ENCODE peak calls at places on chromosomes 16 and 17, in nine cellular contexts. B is heart right ventricle, I is colonic mucosa, Q is endothelial cell of umbilical vein, X is foreskin fibroblast, U is IMR-90, K is suprapubic skin, A is lung, Y is HFF-Myc. P is an unnamed sample.

GRCh38 chr17:80187493-80187892 is 17.7 kb downstream of the CARD14 start:
- DNase-seq in Y (no peak), K (peak; percentile 78), A (peak; percentile 51), Q (no peak), B (peak; percentile 72), U (no peak), I (peak; percentile 79), X (no peak), P (peak; percentile 29)

GRCh38 chr17:35709874-35710273 is 21.6 kb upstream of the RASL10B start:
- DNase-seq in B (no peak), Y (no peak), Q (no peak), I (no peak), A (no peak), K (no peak), X (peak; percentile 14), U (peak; percentile 34), P (peak; percentile 79)

GRCh38 chr17:61556224-61557188 is 34.5 kb downstream of the NACA2 start:
- DNase-seq in K (no peak), X (no peak), Y (no peak), Q (no peak), I (no peak), B (no peak), A (no peak), U (peak; percentile 24), P (peak; percentile 16)

GRCh38 chr17:43398724-43399595 is at the start of gene ARL4D:
- DNase-seq in U (peak; percentile 70), I (peak; percentile 92), A (peak; percentile 81), K (peak; percentile 94), Q (peak; percentile 78), B (peak; percentile 92), X (peak; percentile 73), Y (no peak), P (peak; percentile 72)

GRCh38 chr17:28925912-28926365 is 23.1 kb upstream of the DHRS13 start:
- DNase-seq in K (no peak), Q (peak; percentile 88), B (no peak), U (peak; percentile 92), A (no peak), Y (peak; percentile 52), X (peak; percentile 84), I (no peak), P (peak; percentile 89)

GRCh38 chr16:1651509-1652342 is 26.4 kb upstream of the JPT2 start:
- DNase-seq in K (no peak), Q (no peak), Y (no peak), A (no peak), X (no peak), U (peak; percentile 4), B (no peak), I (no peak), P (no peak)

GRCh38 chr17:17032131-17032692 is 10.0 kb upstream of the MPRIP start:
- DNase-seq in A (no peak), U (peak; percentile 89), K (peak; percentile 67), I (peak; percentile 49), Y (no peak), X (peak; percentile 89), B (peak; percentile 73), Q (peak; percentile 61), P (peak; percentile 91)

GRCh38 chr16:75053791-75054555 is 55.1 kb downstream of the ZNRF1 start:
- DNase-seq in Q (peak; percentile 21), K (no peak), A (no peak), U (no peak), B (peak; percentile 71), I (peak; percentile 97), X (no peak), Y (no peak), P (no peak)

GRCh38 chr17:4833941-4834501 is 881 bp downstream of the MINK1 start:
- DNase-seq in K (no peak), B (no peak), U (peak; percentile 80), Y (peak; percentile 19), I (peak; percentile 60), A (no peak), Q (peak; percentile 55), X (peak; percentile 42), P (peak; percentile 61)

GRCh38 chr17:1485311-1485747 is 7.2 kb downstream of the MYO1C start:
- DNase-seq in X (no peak), A (peak; percentile 50), Y (no peak), B (peak; percentile 77), K (peak; percentile 80), U (no peak), I (peak; percentile 61), Q (peak; percentile 26), P (no peak)

GRCh38 chr16:72783716-72784320 is 264.1 kb downstream of the ZFHX3 start:
- DNase-seq in A (no peak), Y (no peak), B (no peak), K (no peak), U (peak; percentile 68), X (peak; percentile 33), Q (no peak), I (no peak), P (peak; percentile 20)

GRCh38 chr17:76461765-76462555 is 5.4 kb upstream of the AANAT start:
- DNase-seq in Y (no peak), I (no peak), X (no peak), K (no peak), Q (no peak), A (no peak), B (no peak), U (no peak), P (peak; percentile 49)

GRCh38 chr17:74759941-74760340 is 11.5 kb downstream of the NHERF1 start:
- DNase-seq in Q (no peak), X (no peak), Y (no peak), A (peak; percentile 57), U (no peak), K (no peak), I (no peak), B (no peak), P (no peak)

GRCh38 chr17:41284546-41284945 is 9.0 kb downstream of the KRTAP9-7 start:
- DNase-seq in B (no peak), I (no peak), A (no peak), Y (peak; percentile 22), K (no peak), U (no peak), X (no peak), Q (peak; percentile 0), P (peak; percentile 55)

GRCh38 chr16:50499254-50499653 is 48.9 kb upstream of the NKD1 start:
- DNase-seq in U (no peak), K (no peak), A (no peak), B (no peak), I (no peak), Y (no peak), X (no peak), Q (no peak), P (no peak)

GRCh38 chr16:21645261-21645721 is 7.1 kb downstream of the IGSF6 start:
- DNase-seq in K (no peak), X (no peak), U (peak; percentile 43), Q (no peak), Y (no peak), I (no peak), A (no peak), B (no peak), P (peak; percentile 25)

GRCh38 chr17:38428150-38428642 is at the start of gene ARHGAP23:
- DNase-seq in X (peak; percentile 78), A (peak; percentile 68), B (peak; percentile 80), I (peak; percentile 33), K (no peak), Y (no peak), Q (peak; percentile 52), U (peak; percentile 72), P (peak; percentile 76)

GRCh38 chr17:19645608-19646250 is 2.8 kb upstream of the ALDH3A2 start:
- DNase-seq in Q (peak; percentile 7), X (no peak), K (no peak), A (no peak), Y (no peak), U (no peak), I (peak; percentile 71), B (peak; percentile 20), P (no peak)

GRCh38 chr16:81723098-81723723 is 55.9 kb upstream of the PLCG2 start:
- DNase-seq in Q (peak; percentile 85), K (no peak), U (peak; percentile 80), Y (no peak), I (peak; percentile 72), X (peak; percentile 64), B (no peak), A (no peak), P (peak; percentile 79)

GRCh38 chr17:83181991-83182619 is 102.7 kb downstream of the METRNL start:
- DNase-seq in A (no peak), Q (no peak), Y (no peak), I (no peak), B (no peak), X (no peak), K (peak; percentile 49), U (no peak), P (no peak)
- TF ChIP-seq CTCF in A (no peak), Q (no peak), Y (no peak), I (no peak), B (no peak), X (no peak), K (no peak), U (no peak), P (no peak)

DNA sequence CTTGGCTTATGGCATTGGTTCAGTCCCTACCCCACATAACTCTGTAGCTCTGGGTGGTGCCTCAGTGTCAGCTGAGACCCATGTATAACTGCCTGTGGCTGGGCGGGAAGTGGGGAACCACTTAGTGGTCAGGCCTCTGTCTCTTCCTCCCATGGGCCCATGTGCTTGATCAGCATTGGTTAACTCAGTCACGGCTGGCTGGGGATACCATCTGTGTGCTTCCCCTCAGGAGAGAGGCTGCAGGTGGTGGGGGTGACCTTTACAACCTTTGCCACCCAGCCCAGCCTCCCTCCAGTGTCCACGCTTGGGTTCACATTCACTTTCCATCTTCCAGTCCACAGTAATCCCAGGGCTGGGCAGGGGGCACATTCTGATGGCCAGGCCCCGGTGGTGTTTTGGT is 10.3 kb upstream of the NFATC3 start:
- DNase-seq in Y (no peak), A (no peak), Q (no peak), I (no peak), K (no peak), B (no peak), X (no peak), U (no peak), P (no peak)
- H3K4me3 ChIP-seq in Y (no peak overlapping the region), A (no peak overlapping the region), Q (no peak overlapping the region), I (no peak overlapping the region), K (no peak overlapping the region), B (no peak overlapping the region), X (no peak overlapping the region), U (no peak overlapping the region), P (no peak overlapping the region)

DNA sequence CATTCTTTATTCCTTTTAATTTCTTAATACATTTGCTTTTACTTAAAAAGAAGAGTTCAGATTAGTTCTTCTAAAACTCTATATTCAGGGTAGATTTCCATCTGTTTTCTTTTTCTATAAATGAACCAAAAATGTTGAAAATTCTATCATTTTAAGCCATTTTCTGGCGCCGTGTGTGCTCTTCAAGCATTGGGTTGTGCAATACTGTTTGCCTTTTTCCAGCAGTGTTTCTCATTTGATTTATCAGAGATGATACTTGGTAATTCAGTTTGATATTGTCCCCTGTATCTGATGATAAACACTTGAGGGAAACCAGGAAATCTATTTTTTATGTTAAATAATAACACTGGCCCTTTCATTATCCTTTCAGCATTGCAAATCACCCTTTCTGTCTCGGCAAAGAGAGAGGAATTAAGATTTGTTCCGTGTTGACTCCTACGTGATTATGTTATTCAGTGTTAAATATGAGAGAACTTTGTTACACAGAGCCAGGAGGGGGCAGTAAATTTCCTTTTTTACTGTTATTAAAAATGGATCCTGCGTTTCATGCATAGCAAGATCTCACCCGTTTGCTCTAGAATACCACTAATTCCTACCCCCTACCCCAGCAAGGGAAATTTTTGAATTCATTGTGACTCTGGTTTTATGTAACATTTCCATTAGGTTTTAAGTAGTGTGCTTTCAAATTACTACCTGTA is 606.9 kb upstream of the RBFOX1 start:
- DNase-seq in I (no peak), Q (no peak), K (no peak), B (no peak), X (no peak), A (no peak), Y (no peak), U (no peak), P (no peak)
- TF ChIP-seq CTCF in I (no peak), Q (no peak), K (no peak), B (no peak), X (no peak), A (no peak), Y (no peak), U (no peak), P (no peak)

GRCh38 chr16:7333326-7333725 is 681 bp downstream of the RBFOX1 start:
- DNase-seq in I (no peak), B (no peak), K (no peak), A (no peak), Q (no peak), X (no peak), U (no peak), Y (no peak), P (no peak)
- H3K4me3 ChIP-seq in I (no peak overlapping the region), B (peak overlapping the region; percentile 44), K (no peak overlapping the region), A (no peak overlapping the region), Q (no peak overlapping the region), X (no peak overlapping the region), U (no peak overlapping the region), Y (no peak overlapping the region), P (no peak overlapping the region)